ENCODE peak calls at places on chromosomes 16 and 17, in ten cellular contexts. W is mesothelial cell of epicardium, H is psoas muscle, Q is AG09319, J is Calu3, R is fibroblast of the aortic adventitia, G is NB4, T is GM23338, U is endothelial cell, X is nephron progenitor cell. Z is an unnamed sample.

GRCh38 chr17:36849871-36850348 is 87.4 kb upstream of the LHX1 start:
- DNase-seq in W (no peak), H (no peak), Q (no peak), J (peak; percentile 50), R (peak; percentile 63), G (peak; percentile 21), T (no peak), U (peak; percentile 38), X (no peak), Z (no peak)

GRCh38 chr17:2082003-2082862 is 27.3 kb downstream of the HIC1 start:
- DNase-seq in W (no peak), H (peak; percentile 15), Q (no peak), J (no peak), R (no peak), G (no peak), T (no peak), U (no peak), X (no peak), Z (no peak)

GRCh38 chr17:996554-997344 is at the start of gene TIMM22:
- DNase-seq in W (peak; percentile 93), H (peak; percentile 97), Q (peak; percentile 94), J (peak; percentile 90), R (peak; percentile 98), G (peak; percentile 95), T (peak; percentile 99), U (peak; percentile 98), X (peak; percentile 94), Z (peak; percentile 92)

GRCh38 chr16:46974352-46974751 is 878 bp upstream of the DNAJA2 start:
- DNase-seq in W (no peak), H (no peak), Q (no peak), J (no peak), R (peak; percentile 9), G (peak; percentile 56), T (peak; percentile 17), U (no peak), X (no peak), Z (no peak)

GRCh38 chr16:57766714-57767348 is 31.3 kb downstream of the KATNB1 start:
- DNase-seq in W (no peak), H (peak; percentile 8), Q (no peak), J (no peak), R (no peak), G (no peak), T (no peak), U (no peak), X (no peak), Z (no peak)

GRCh38 chr17:57226793-57227192 is 29.5 kb upstream of the MSI2 start:
- DNase-seq in W (no peak), H (no peak), Q (no peak), J (no peak), R (no peak), G (no peak), T (no peak), U (peak; percentile 30), X (no peak), Z (no peak)

GRCh38 chr17:61409301-61410099 is 9.9 kb downstream of the TBX2 start:
- DNase-seq in W (peak; percentile 83), H (peak; percentile 79), Q (peak; percentile 66), J (peak; percentile 76), R (peak; percentile 73), G (peak; percentile 66), T (peak; percentile 73), U (peak; percentile 76), X (peak; percentile 79), Z (no peak)

GRCh38 chr17:34275881-34276280 is 5.9 kb downstream of the CCL7 start:
- DNase-seq in W (no peak), H (no peak), Q (peak; percentile 87), J (no peak), R (peak; percentile 92), G (no peak), T (no peak), U (no peak), X (no peak), Z (no peak)

GRCh38 chr16:71367243-71367976 is 8.9 kb downstream of the CALB2 start:
- DNase-seq in W (peak; percentile 61), H (peak; percentile 61), Q (no peak), J (peak; percentile 83), R (peak; percentile 16), G (peak; percentile 74), T (peak; percentile 94), U (peak; percentile 86), X (peak; percentile 80), Z (no peak)

GRCh38 chr17:8681175-8681949 is 50.8 kb upstream of the MYH10 start:
- DNase-seq in W (peak; percentile 54), H (no peak), Q (peak; percentile 19), J (no peak), R (peak; percentile 98), G (no peak), T (no peak), U (no peak), X (no peak), Z (peak; percentile 31)

GRCh38 chr17:14559720-14560119 is 258.8 kb downstream of the HS3ST3B1 start:
- DNase-seq in W (no peak), H (no peak), Q (no peak), J (no peak), R (no peak), G (no peak), T (no peak), U (no peak), X (no peak), Z (no peak)

GRCh38 chr16:26993511-26993910 is 73.2 kb upstream of the C16orf82 start:
- DNase-seq in W (no peak), H (no peak), Q (no peak), J (no peak), R (no peak), G (no peak), T (no peak), U (no peak), X (no peak), Z (no peak)

GRCh38 chr17:40551091-40551873 is 14.0 kb downstream of the CCR7 start:
- DNase-seq in W (peak; percentile 28), H (peak; percentile 91), Q (peak; percentile 99), J (no peak), R (peak; percentile 100), G (peak; percentile 39), T (no peak), U (no peak), X (no peak), Z (peak; percentile 67)

GRCh38 chr17:41957869-41958231 is 8.7 kb upstream of the CNP start:
- DNase-seq in W (no peak), H (no peak), Q (no peak), J (no peak), R (no peak), G (no peak), T (no peak), U (no peak), X (no peak), Z (no peak)

GRCh38 chr17:41962111-41962510 is 4.5 kb upstream of the CNP start:
- DNase-seq in W (no peak), H (no peak), Q (no peak), J (no peak), R (no peak), G (no peak), T (no peak), U (no peak), X (no peak), Z (no peak)

GRCh38 chr17:41957058-41957868 is 9.3 kb upstream of the CNP start:
- DNase-seq in W (no peak), H (no peak), Q (no peak), J (no peak), R (no peak), G (peak; percentile 70), T (peak; percentile 60), U (peak; percentile 46), X (no peak), Z (no peak)

GRCh38 chr17:41959030-41959335 is 7.6 kb upstream of the CNP start:
- DNase-seq in W (no peak), H (no peak), Q (no peak), J (no peak), R (peak; percentile 15), G (no peak), T (peak; percentile 46), U (no peak), X (no peak), Z (no peak)

GRCh38 chr17:41959336-41960095 is 7.1 kb upstream of the CNP start:
- DNase-seq in W (no peak), H (no peak), Q (peak; percentile 22), J (peak; percentile 51), R (peak; percentile 73), G (peak; percentile 90), T (peak; percentile 86), U (peak; percentile 65), X (peak; percentile 40), Z (no peak)
- TF ChIP-seq CTCF in W (no peak), H (peak; percentile 35), Q (peak; percentile 47), J (peak; percentile 9), R (peak; percentile 56), G (peak; percentile 65), T (peak; percentile 90), U (peak; percentile 28), X (peak; percentile 34), Z (peak; percentile 56)

GRCh38 chr16:77782694-77783093 is 5.7 kb upstream of the VAT1L start:
- DNase-seq in W (no peak), H (no peak), Q (no peak), J (no peak), R (peak; percentile 33), G (peak; percentile 79), T (peak; percentile 28), U (no peak), X (no peak), Z (no peak)
- TF ChIP-seq CTCF in W (peak; percentile 13), H (no peak), Q (peak; percentile 21), J (no peak), R (peak; percentile 44), G (peak; percentile 71), T (peak; percentile 67), U (no peak), X (no peak), Z (peak; percentile 36)

GRCh38 chr16:12907670-12908233 is 6.4 kb downstream of the SHISA9 start:
- DNase-seq in W (no peak), H (no peak), Q (no peak), J (no peak), R (no peak), G (peak; percentile 15), T (peak; percentile 79), U (no peak), X (no peak), Z (no peak)
- TF ChIP-seq CTCF in W (peak; percentile 14), H (no peak), Q (peak; percentile 2), J (no peak), R (no peak), G (peak; percentile 25), T (peak; percentile 70), U (no peak), X (no peak), Z (no peak)

GRCh38 chr16:74466872-74467271 is 45.6 kb upstream of the CLEC18B start:
- DNase-seq in W (no peak), H (no peak), Q (no peak), J (no peak), R (no peak), G (no peak), T (no peak), U (no peak), X (no peak), Z (no peak)

GRCh38 chr16:74465851-74466685 is 44.8 kb upstream of the CLEC18B start:
- DNase-seq in W (no peak), H (no peak), Q (no peak), J (no peak), R (no peak), G (no peak), T (no peak), U (no peak), X (no peak), Z (no peak)

GRCh38 chr16:74472010-74472409 is 50.7 kb upstream of the CLEC18B start:
- DNase-seq in W (no peak), H (no peak), Q (no peak), J (no peak), R (no peak), G (no peak), T (no peak), U (no peak), X (no peak), Z (no peak)

GRCh38 chr16:74469946-74470478 is 48.7 kb upstream of the CLEC18B start:
- DNase-seq in W (no peak), H (no peak), Q (no peak), J (no peak), R (no peak), G (no peak), T (peak; percentile 34), U (no peak), X (no peak), Z (no peak)

GRCh38 chr16:74468807-74469511 is 47.7 kb upstream of the CLEC18B start:
- DNase-seq in W (no peak), H (no peak), Q (no peak), J (no peak), R (no peak), G (no peak), T (no peak), U (no peak), X (no peak), Z (no peak)
- TF ChIP-seq CTCF in W (no peak), H (no peak), Q (no peak), J (no peak), R (no peak), G (no peak), T (no peak), U (no peak), X (no peak), Z (no peak)